ENCODE peak calls at places on chromosomes 4 and X, in nine cellular contexts. U is OCI-LY7, R is HCT116, I is PC-3, A is GM23248, M is neural progenitor cell, J is SK-N-SH, T is MM.1S, X is GM23338. N is an unnamed sample.

GRCh38 chr4:51942108-51942832 is 77.9 kb downstream of the LRRC66 start:
- DNase-seq in J (no peak), M (no peak), I (peak), X (no peak), U (no peak), T (no peak), R (no peak), A (peak), N (no peak)

GRCh38 chr4:171186700-171187099 is 626.5 kb upstream of the GALNTL6 start:
- DNase-seq in J (no peak), T (peak), U (no peak), I (no peak), A (no peak), M (peak), X (peak), R (no peak), N (peak)

GRCh38 chr4:139563515-139563914 is 7.5 kb upstream of the SETD7 start:
- DNase-seq in J (no peak), M (no peak), X (no peak), R (no peak), A (no peak), I (no peak), U (no peak), T (no peak), N (no peak)

GRCh38 chr4:3372933-3373465 is 68.8 kb upstream of the HGFAC start:
- DNase-seq in I (no peak), U (no peak), R (no peak), J (no peak), M (no peak), A (no peak), T (no peak), X (no peak), N (peak)

GRCh38 chr4:88599298-88599697 is 7.0 kb downstream of the HERC3 start:
- DNase-seq in M (no peak), R (no peak), A (peak), U (no peak), J (no peak), T (no peak), I (peak), X (no peak), N (no peak)

GRCh38 chr4:173038192-173038896 is 130.3 kb upstream of the GALNT7 start:
- DNase-seq in A (no peak), M (peak), U (no peak), R (no peak), J (no peak), X (peak), I (peak), T (no peak), N (no peak)

GRCh38 chrX:1658083-1658463 is 43.2 kb downstream of the ASMT start:
- DNase-seq in T (no peak), X (no peak), U (no peak), A (no peak), J (no peak), M (peak), I (no peak), R (no peak), N (no peak)

GRCh38 chr4:173735055-173735454 is 205.0 kb upstream of the HAND2 start:
- DNase-seq in A (peak), U (no peak), X (no peak), M (no peak), R (no peak), T (no peak), J (no peak), I (no peak), N (no peak)

GRCh38 chr4:148068065-148068911 is 336.4 kb downstream of the ARHGAP10 start:
- DNase-seq in J (peak), X (peak), T (no peak), U (no peak), R (no peak), I (no peak), M (no peak), A (no peak), N (no peak)

GRCh38 chr4:92121099-92121498 is 182.7 kb upstream of the GRID2 start:
- DNase-seq in A (no peak), M (no peak), J (no peak), X (no peak), U (no peak), I (peak), R (no peak), T (peak), N (peak)

GRCh38 chrX:39931554-39932282 is 166.0 kb downstream of the BCOR start:
- DNase-seq in U (no peak), I (no peak), A (no peak), R (no peak), M (no peak), J (no peak), T (no peak), X (no peak), N (no peak)

GRCh38 chrX:23756165-23756564 is 13.1 kb upstream of the ACOT9 start:
- DNase-seq in I (peak), T (peak), M (peak), X (peak), J (peak), A (peak), U (peak), R (no peak), N (peak)

GRCh38 chr4:168076989-168077725 is 15.2 kb upstream of the ANXA10 start:
- DNase-seq in J (peak), M (peak), T (peak), I (peak), U (peak), R (peak), A (peak), X (peak), N (peak)

GRCh38 chr4:2930821-2931764 is 32.1 kb downstream of the NOP14 start:
- DNase-seq in I (no peak), M (no peak), A (no peak), X (no peak), T (no peak), U (no peak), R (no peak), J (no peak), N (no peak)

GRCh38 chrX:39519566-39520301 is 578.0 kb downstream of the BCOR start:
- DNase-seq in M (no peak), X (no peak), U (no peak), R (no peak), T (no peak), I (no peak), J (no peak), A (no peak), N (no peak)

GRCh38 chrX:153387987-153388721 is 13.0 kb downstream of the PNMA6E start:
- DNase-seq in A (no peak), M (no peak), T (no peak), J (no peak), X (no peak), I (no peak), U (no peak), R (no peak), N (no peak)

GRCh38 chr4:166658585-166658984 is 575.7 kb downstream of the SPOCK3 start:
- DNase-seq in R (no peak), A (no peak), M (no peak), J (no peak), I (no peak), U (no peak), T (peak), X (no peak), N (no peak)

GRCh38 chr4:144590020-144590419 is 55.9 kb upstream of the HHIP start:
- DNase-seq in M (no peak), I (no peak), U (no peak), J (no peak), X (no peak), A (no peak), T (no peak), R (no peak), N (no peak)

GRCh38 chr4:87240341-87240740 is 19.9 kb upstream of the KLHL8 start:
- DNase-seq in T (no peak), I (peak), J (no peak), R (no peak), M (no peak), X (no peak), A (peak), U (no peak), N (no peak)

GRCh38 chr4:167117273-167117672 is 117.0 kb downstream of the SPOCK3 start:
- DNase-seq in A (no peak), U (no peak), R (no peak), X (no peak), I (no peak), J (no peak), M (no peak), T (no peak), N (no peak)

GRCh38 chr4:163164591-163164990 is 2.1 kb downstream of the NAF1 start:
- DNase-seq in I (no peak), A (peak), M (no peak), T (no peak), R (no peak), J (no peak), U (no peak), X (no peak), N (no peak)

GRCh38 chr4:22688236-22688635 is 4.5 kb upstream of the GBA3 start:
- DNase-seq in A (peak), X (no peak), T (no peak), I (no peak), U (no peak), R (no peak), J (no peak), M (no peak), N (no peak)
- TF ChIP-seq EZH2phosphoT487 in A (no peak), X (no peak), T (no peak), I (no peak), U (no peak), R (no peak), J (no peak), M (no peak), N (no peak)

DNA sequence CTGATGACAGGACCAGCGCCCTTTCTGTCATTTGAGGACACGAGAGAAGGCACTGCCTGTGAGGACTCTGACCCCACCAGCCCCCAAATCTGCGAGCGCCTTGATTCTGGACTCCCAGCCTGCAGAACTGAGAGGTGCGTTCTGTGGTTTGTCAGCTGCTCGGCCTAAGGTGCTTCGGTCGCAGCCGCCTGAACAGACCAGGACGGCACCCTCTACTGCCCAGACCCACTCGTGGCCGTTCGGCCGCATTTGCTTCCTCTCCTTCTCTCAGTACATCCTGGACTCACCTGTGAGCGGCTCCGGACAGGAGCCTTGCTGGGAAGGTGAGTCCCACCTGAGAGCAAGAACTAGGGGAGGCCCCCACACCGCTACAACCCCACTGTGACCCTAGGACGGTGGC is 8.5 kb downstream of the PCGF3 start:
- DNase-seq in T (no peak), R (no peak), J (no peak), U (no peak), I (no peak), A (no peak), M (no peak), X (no peak), N (no peak)
- TF ChIP-seq EZH2phosphoT487 in T (no peak), R (no peak), J (no peak), U (no peak), I (no peak), A (no peak), M (no peak), X (no peak), N (no peak)

DNA sequence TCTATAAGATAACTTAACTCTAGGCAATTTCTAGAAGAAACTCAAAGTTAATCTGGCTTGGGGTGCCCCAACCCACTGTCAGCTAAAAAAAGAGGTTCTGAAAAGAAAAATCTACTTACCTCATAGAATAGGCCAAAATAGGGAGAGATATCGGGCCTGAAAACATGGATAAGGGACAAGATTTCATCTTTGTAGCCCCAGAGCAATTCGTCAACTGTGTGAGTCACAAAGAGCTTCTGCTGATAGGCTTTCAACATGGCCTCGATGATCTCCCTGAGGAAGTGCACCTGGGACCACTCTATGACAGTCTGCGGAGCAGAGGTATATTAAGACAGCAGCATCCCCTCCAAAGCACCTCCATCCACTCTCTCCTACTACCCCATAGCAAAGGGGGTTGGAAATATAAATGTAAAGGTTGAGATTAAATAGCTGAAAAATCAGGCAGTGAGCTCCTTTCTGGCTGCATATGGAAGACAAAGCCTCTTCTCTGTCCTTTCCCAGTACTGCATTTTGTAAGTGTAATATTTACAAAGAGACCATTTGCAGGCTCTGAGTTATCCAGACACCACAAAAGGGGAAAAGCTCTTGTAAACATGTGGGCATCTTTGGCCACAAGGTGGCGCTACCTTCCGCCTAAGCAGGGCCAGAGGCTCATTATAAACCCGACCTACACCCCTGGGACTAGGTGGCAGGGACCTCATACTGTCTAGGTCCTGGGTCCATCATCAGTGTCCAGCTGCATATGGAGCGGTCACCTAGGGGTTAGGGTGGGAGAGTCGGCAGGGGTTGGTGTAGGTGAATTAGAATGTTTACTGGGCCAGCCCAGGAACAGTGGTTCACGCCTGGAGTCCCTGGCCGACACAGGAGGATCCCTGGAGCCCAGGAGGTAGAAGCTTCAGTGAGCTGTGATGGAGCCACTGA is 31.5 kb upstream of the NUP54 start:
- DNase-seq in X (peak), T (peak), A (peak), U (peak), I (peak), M (peak), R (peak), J (peak), N (peak)
- TF ChIP-seq EZH2phosphoT487 in X (no peak), T (no peak), A (no peak), U (no peak), I (no peak), M (no peak), R (no peak), J (no peak), N (no peak)

GRCh38 chr4:8607603-8608481 is 15.3 kb downstream of the CPZ start:
- DNase-seq in M (peak), U (peak), X (peak), T (peak), J (peak), A (peak), R (no peak), I (peak), N (peak)
- TF ChIP-seq EZH2phosphoT487 in M (no peak), U (no peak), X (no peak), T (no peak), J (no peak), A (no peak), R (no peak), I (no peak), N (no peak)

GRCh38 chr4:112321768-112322684 is 24.9 kb downstream of the ALPK1 start:
- DNase-seq in X (peak), I (peak), A (peak), U (peak), T (peak), J (peak), M (peak), R (peak), N (peak)
- TF ChIP-seq EZH2phosphoT487 in X (no peak), I (no peak), A (no peak), U (no peak), T (no peak), J (no peak), M (no peak), R (no peak), N (no peak)

GRCh38 chr4:22522706-22523501 is 7.0 kb upstream of the ADGRA3 start:
- DNase-seq in T (no peak), R (no peak), M (no peak), X (peak), J (no peak), U (no peak), A (no peak), I (peak), N (no peak)

GRCh38 chr4:22524895-22525294 is 9.0 kb upstream of the ADGRA3 start:
- DNase-seq in J (no peak), U (no peak), A (no peak), M (no peak), T (no peak), I (no peak), X (no peak), R (no peak), N (no peak)

GRCh38 chr4:22522206-22522605 is 6.3 kb upstream of the ADGRA3 start:
- DNase-seq in I (no peak), U (no peak), X (no peak), M (no peak), T (no peak), R (no peak), J (no peak), A (no peak), N (no peak)

GRCh38 chr4:22515888-22516541 is at the start of gene ADGRA3:
- DNase-seq in M (peak), A (peak), X (peak), J (peak), U (no peak), T (peak), R (no peak), I (peak), N (peak)

DNA sequence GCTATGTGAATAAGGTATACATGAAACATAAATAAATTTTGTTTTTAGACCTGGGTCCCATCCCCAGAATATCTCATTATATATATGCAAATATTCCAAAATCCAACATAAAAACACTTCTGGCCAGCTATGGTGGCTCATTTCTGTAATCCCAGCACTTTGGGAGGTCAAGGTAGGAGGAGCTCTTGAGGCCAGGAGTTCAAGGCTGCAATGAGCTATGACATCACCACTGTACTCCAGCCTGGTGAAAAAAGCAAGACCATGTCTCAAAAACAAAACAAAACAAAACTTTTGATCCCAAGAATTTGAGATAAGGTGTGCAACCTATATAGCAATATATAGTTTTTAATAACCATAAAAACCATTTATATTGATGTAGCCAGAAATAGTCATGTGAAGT is 5.4 kb upstream of the ADGRA3 start:
- DNase-seq in X (no peak), M (no peak), T (no peak), A (no peak), U (no peak), R (no peak), I (no peak), J (no peak), N (no peak)
- TF ChIP-seq EZH2phosphoT487 in X (no peak), M (no peak), T (no peak), A (no peak), U (no peak), R (no peak), I (no peak), J (no peak), N (no peak)

GRCh38 chr4:53694666-53695065 is 103.4 kb upstream of the LNX1 start:
- DNase-seq in J (no peak), R (no peak), X (no peak), U (no peak), I (no peak), M (no peak), A (peak), T (no peak), N (no peak)

GRCh38 chr4:53696956-53697685 is 105.8 kb upstream of the LNX1 start:
- DNase-seq in A (no peak), T (no peak), J (no peak), X (no peak), U (no peak), R (no peak), M (no peak), I (no peak), N (no peak)

GRCh38 chr4:53693909-53694308 is 102.6 kb upstream of the LNX1 start:
- DNase-seq in I (no peak), A (no peak), J (no peak), R (no peak), U (no peak), T (no peak), M (no peak), X (no peak), N (no peak)

GRCh38 chr4:53693408-53693807 is 102.1 kb upstream of the LNX1 start:
- DNase-seq in J (no peak), M (no peak), T (no peak), U (no peak), R (no peak), A (no peak), X (no peak), I (no peak), N (no peak)

GRCh38 chr4:53695540-53696463 is 104.5 kb upstream of the LNX1 start:
- DNase-seq in X (no peak), R (no peak), A (no peak), T (no peak), M (no peak), I (no peak), J (no peak), U (no peak), N (no peak)
- TF ChIP-seq EZH2phosphoT487 in X (no peak), R (no peak), A (no peak), T (no peak), M (no peak), I (no peak), J (no peak), U (no peak), N (no peak)

GRCh38 chr4:5639556-5639955 is 68.8 kb downstream of the EVC2 start:
- DNase-seq in J (no peak), M (no peak), X (no peak), A (no peak), R (no peak), T (no peak), I (no peak), U (no peak), N (no peak)

GRCh38 chr4:5638976-5639375 is 69.4 kb downstream of the EVC2 start:
- DNase-seq in U (no peak), M (no peak), R (no peak), T (no peak), A (peak), I (peak), X (no peak), J (no peak), N (no peak)

GRCh38 chr4:5638316-5638715 is 70.0 kb downstream of the EVC2 start:
- DNase-seq in U (no peak), J (no peak), R (no peak), X (no peak), A (peak), I (peak), M (no peak), T (no peak), N (no peak)

GRCh38 chr4:5635826-5636196 is 72.5 kb downstream of the EVC2 start:
- DNase-seq in A (peak), U (no peak), R (no peak), J (no peak), M (no peak), X (no peak), T (no peak), I (peak), N (no peak)

DNA sequence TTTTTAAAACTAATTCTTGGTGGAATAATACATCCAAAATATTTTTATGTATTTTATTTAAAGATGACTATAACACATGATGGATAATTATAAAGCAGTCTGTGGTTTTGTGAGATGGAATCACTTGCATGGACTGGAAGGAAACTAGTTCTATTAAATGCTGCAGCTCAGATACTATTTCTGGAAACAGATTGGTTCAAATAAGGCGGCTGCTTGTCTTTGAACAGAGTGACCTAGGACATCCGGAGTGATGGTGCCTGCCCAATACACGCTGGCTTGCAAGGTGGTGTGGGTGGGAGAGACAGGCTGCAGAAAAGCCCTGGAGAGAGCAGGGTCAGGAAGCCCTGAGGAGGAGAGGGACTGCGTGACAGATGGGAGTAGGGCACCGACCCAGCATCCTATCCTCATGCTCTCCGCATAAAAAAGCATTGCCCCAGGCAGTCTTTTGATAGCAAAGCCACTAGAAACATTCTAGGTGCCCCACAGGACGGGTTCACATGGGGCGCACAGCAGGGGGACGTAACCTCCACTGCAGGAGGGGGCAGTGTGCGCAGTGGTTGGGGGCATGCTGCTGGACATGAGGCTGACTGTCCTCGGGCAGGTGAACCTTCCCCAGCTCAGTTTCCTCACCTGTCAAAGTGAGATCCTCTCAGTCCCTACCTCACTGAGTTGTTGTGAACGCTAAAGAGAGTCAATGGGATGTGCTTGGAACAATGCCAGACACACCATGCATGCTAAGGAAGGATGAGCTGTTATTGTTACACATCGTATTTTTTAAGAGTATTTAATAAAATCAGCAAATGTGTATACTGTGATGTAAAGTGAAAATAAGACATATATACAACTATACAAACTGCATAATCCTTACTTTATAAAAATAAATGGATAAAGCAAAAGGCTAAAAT is 71.3 kb downstream of the EVC2 start:
- DNase-seq in A (no peak), J (no peak), U (no peak), X (no peak), M (no peak), T (no peak), R (no peak), I (peak), N (no peak)
- TF ChIP-seq EZH2phosphoT487 in A (no peak), J (no peak), U (no peak), X (no peak), M (no peak), T (no peak), R (no peak), I (no peak), N (no peak)

N was measured in hepatocyte.